ENCODE peak calls at places on chromosomes 5 and 9, in four cellular contexts. H, X, L and C are unnamed samples.
A peak's percentile ranks its signal among the peaks of the same experiment; 100 is the strongest.

GRCh38 chr5:128498844-128499455 is 39.1 kb downstream of the FBN2 start:
- DNase-seq in L (no peak), X (peak; percentile 55), H (peak; percentile 31), C (no peak)

GRCh38 chr5:35313296-35313695 is 83.0 kb upstream of the PRLR start:
- DNase-seq in H (peak; percentile 26), L (no peak), X (no peak), C (no peak)

GRCh38 chr5:32013658-32014057 is 160.5 kb downstream of the GOLPH3 start:
- DNase-seq in X (no peak), H (no peak), L (no peak), C (no peak)

GRCh38 chr9:95224371-95225015 is 93.0 kb downstream of the FANCC start:
- DNase-seq in H (no peak), L (no peak), X (no peak), C (no peak)

GRCh38 chr5:136011427-136012001 is 17.3 kb upstream of the TGFBI start:
- DNase-seq in H (no peak), L (no peak), X (peak; percentile 68), C (no peak)

GRCh38 chr5:164824671-164825070 is 1319.3 kb downstream of the MAT2B start:
- DNase-seq in H (no peak), L (no peak), X (no peak), C (no peak)

GRCh38 chr5:42015681-42016080 is 90.6 kb downstream of the FBXO4 start:
- DNase-seq in H (no peak), X (no peak), L (no peak), C (no peak)

GRCh38 chr5:139872052-139872766 is 76.6 kb downstream of the PSD2 start:
- DNase-seq in L (no peak), X (no peak), H (no peak), C (no peak)

GRCh38 chr9:111969061-111969460 is 72.4 kb downstream of the UGCG start:
- DNase-seq in L (no peak), H (no peak), X (no peak), C (no peak)

GRCh38 chr9:92066131-92066530 is 49.1 kb downstream of the SPTLC1 start:
- DNase-seq in X (no peak), L (no peak), H (no peak), C (no peak)

GRCh38 chr9:91825422-91825821 is 124.6 kb downstream of the ROR2 start:
- DNase-seq in L (no peak), X (no peak), H (no peak), C (no peak)

GRCh38 chr9:134486127-134486995 is 155.2 kb upstream of the COL5A1 start:
- DNase-seq in H (no peak), L (no peak), X (no peak), C (no peak)